ENCODE peak calls at places on chromosomes 3 and 15, in four cellular contexts. M is suprapubic skin, J is body of pancreas, X is gastrocnemius medialis. A is an unnamed sample.

GRCh38 chr3:182739619-182740018 is 53.7 kb upstream of the ATP11B start:
- DNase-seq in M (no peak), J (no peak), X (no peak), A (no peak)

GRCh38 chr3:193846569-193846968 is 253.6 kb downstream of the OPA1 start:
- DNase-seq in M (no peak), J (no peak), X (no peak), A (no peak)

GRCh38 chr3:4848176-4848575 is 131.1 kb upstream of the BHLHE40 start:
- DNase-seq in M (no peak), J (no peak), X (no peak), A (no peak)

GRCh38 chr15:72472907-72473669 is 1.0 kb upstream of the ARIH1 start:
- DNase-seq in M (no peak), J (no peak), X (no peak), A (no peak)

GRCh38 chr3:83514130-83514914 is 1444.5 kb upstream of the CADM2 start:
- DNase-seq in M (no peak), J (no peak), X (no peak), A (no peak)

GRCh38 chr3:14386254-14386653 is 16.2 kb upstream of the SLC6A6 start:
- DNase-seq in M (no peak), J (no peak), X (no peak), A (no peak)

GRCh38 chr3:140159646-140160045 is 224.7 kb downstream of the CLSTN2 start:
- DNase-seq in M (no peak), J (no peak), X (no peak), A (no peak)

GRCh38 chr3:77421916-77422315 is 382.0 kb downstream of the ROBO2 start:
- DNase-seq in M (no peak), J (no peak), X (no peak), A (no peak)

GRCh38 chr3:160577551-160578195 is 12.3 kb upstream of the KPNA4 start:
- DNase-seq in M (no peak), J (peak), X (peak), A (no peak)

GRCh38 chr3:112561085-112561692 is 573 bp downstream of the ATG3 start:
- DNase-seq in M (peak), J (peak), X (peak), A (peak)

GRCh38 chr15:91884604-91885003 is 31.1 kb downstream of the SLCO3A1 start:
- DNase-seq in M (no peak), J (no peak), X (no peak), A (no peak)

GRCh38 chr15:94286581-94286980 is 55.2 kb downstream of the MCTP2 start:
- DNase-seq in M (no peak), J (no peak), X (no peak), A (no peak)

GRCh38 chr15:101652783-101653430 is 726 bp upstream of the TM2D3 start:
- DNase-seq in M (no peak), J (no peak), X (no peak), A (peak)

GRCh38 chr15:47813985-47814384 is 96.7 kb downstream of the SEMA6D start:
- DNase-seq in M (no peak), J (no peak), X (no peak), A (no peak)

GRCh38 chr15:48533982-48534381 is 111.5 kb downstream of the FBN1 start:
- DNase-seq in M (no peak), J (no peak), X (no peak), A (no peak)

GRCh38 chr15:29674661-29675533 is 147.4 kb downstream of the TJP1 start:
- DNase-seq in M (no peak), J (peak), X (no peak), A (no peak)
- TF ChIP-seq POLR2A in M (no peak), J (peak), X (no peak), A (no peak)

DNA sequence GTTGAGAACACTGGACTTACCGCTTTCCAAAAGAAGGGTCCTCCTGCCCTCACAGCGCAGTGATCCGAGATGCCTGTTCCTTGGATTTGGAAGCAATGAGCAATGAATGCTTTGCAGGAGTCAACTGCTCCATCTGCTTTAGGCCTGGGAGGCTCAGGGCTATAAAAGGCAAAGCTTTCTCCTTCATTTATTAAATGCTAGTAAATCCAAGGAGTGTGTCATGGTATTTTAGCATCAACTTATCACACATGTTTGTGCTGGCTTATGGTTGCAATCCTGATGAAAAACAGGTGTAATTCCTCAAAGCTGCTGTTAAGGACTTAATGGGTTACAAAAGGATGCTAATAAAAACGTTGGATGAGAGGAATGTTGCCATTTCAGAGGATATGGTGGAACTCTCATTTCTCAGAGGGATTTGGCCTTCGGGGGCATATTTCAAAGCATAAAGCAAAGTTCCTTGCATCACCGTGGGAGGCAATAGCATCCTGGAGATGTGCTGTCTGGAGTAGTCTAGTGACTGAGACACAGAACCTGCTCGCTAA is 158.5 kb upstream of the TPM1 start:
- DNase-seq in M (no peak), J (no peak), X (no peak), A (no peak)
- TF ChIP-seq CTCF in M (no peak), J (no peak), X (no peak), A (no peak)

GRCh38 chr3:101849714-101850326 is 506 bp downstream of the NFKBIZ start:
- DNase-seq in M (peak), J (peak), X (no peak), A (no peak)
- TF ChIP-seq POLR2A in M (no peak), J (no peak), X (peak), A (no peak)

DNA sequence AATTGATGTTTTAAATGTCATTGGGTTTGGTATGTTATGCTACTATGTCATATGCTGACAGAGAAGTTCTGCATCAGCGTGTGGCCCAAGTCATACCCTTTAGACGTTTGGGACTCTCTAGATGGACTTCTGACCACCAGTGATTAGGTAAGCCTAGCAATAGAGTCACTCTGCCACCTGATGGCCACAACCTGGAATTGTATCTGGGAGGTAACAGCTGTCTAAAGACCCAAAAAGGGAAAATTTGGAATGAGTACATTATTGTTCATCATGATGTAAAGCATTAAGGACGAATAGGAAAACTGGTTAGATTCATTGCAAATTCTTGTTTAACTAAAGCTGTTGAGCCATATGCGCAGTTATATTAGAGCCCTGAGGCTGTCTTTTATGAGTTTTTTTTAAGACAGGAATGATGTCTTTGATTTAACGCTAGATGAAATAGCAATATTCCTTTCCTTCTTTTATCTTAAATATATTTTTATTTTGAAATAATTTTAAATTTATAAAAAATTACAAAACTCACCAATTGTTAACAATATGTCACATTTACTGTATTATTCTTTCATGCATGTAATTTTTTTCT is 63.6 kb downstream of the FAM81A start:
- DNase-seq in M (no peak), J (peak), X (no peak), A (no peak)
- TF ChIP-seq CTCF in M (peak), J (peak), X (peak), A (no peak)

DNA sequence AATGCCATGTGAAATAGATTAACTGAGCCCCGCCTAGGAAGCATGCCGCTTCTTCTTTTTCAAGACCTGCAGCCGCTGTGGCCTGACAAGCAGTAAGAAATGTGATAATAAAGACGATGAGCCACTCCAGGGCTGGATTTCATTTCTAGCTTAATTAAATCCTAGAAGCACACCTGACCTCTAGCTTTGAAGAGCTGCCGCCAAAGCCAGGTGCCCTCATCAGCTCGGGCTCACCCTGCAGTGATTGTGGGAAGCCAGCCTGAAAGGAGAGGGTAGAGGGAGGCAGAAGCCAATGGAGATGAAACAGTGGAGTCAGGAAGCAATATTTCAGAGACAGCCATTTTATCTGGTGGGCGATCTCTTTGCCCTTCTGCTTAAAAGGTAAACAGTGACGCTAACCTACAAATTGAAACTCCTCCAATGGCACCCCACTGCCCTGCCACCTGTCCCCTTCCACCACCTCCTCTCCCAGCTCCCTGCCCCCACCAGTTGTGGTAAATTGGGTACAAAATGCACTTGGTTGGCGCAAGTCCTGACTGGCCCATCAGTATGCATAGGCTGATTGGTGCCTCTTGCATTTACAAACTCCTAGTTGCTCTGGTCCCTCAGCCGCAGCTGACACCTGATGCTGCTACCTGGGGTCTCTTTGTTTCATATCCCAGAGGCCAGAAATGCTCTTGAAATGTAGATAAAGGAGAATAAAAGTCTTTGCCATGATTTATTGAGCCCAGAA is 385.3 kb downstream of the PDCD6IP start:
- DNase-seq in M (no peak), J (no peak), X (no peak), A (no peak)
- TF ChIP-seq POLR2A in M (no peak), J (no peak), X (no peak), A (no peak)

DNA sequence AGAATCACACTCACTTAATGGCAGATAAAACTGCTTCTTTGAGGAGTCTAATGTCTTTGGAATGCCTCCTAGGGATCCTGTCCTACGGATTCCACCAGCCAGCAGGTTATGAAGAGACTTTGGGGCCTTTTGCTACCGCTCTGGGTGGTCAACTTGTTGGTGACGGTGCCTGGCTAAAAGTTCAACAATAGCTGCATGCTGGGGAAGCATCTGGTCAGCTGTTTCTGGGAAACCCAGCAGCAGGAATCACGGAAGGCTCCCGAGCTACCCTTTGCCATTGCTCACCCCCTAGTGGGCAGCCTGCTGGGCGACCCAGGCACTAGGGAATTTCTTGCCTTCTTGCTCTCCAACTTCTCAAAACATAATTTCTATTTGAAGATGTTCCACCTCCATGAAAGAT is 263.3 kb downstream of the NEK10 start:
- DNase-seq in M (no peak), J (peak), X (no peak), A (no peak)
- TF ChIP-seq CTCF in M (no peak), J (no peak), X (no peak), A (no peak)

A was measured in breast epithelium.